ENCODE peak calls at places on chromosomes 5 and 9, in five cellular contexts. V is pancreas; I is stimulated activated CD4-positive, alpha-beta T cell treated with anti-CD3 and anti-CD28 coated beads, Interleukin-2, amount 100 ng/mL, for 48 hours; A is COR-L47; D is erythroblast. T is an unnamed sample.

GRCh38 chr5:41587668-41588067 is 77.3 kb upstream of the PLCXD3 start:
- DNase-seq in V (no peak), I (no peak), A (no peak), D (no peak), T (no peak)

GRCh38 chr5:69042500-69042899 is 51.3 kb upstream of the SLC30A5 start:
- DNase-seq in V (no peak), I (no peak), A (no peak), D (no peak), T (no peak)

GRCh38 chr9:127390563-127390962 is 6.4 kb upstream of the SLC2A8 start:
- DNase-seq in V (no peak), I (no peak), A (no peak), D (no peak), T (peak)

GRCh38 chr5:173020643-173021042 is 35.5 kb upstream of the CREBRF start:
- DNase-seq in V (no peak), I (no peak), A (no peak), D (no peak), T (no peak)

GRCh38 chr9:2321523-2322148 is 300.0 kb upstream of the VLDLR start:
- DNase-seq in V (no peak), I (no peak), A (no peak), D (no peak), T (no peak)

GRCh38 chr9:121635300-121635699 is 16.1 kb upstream of the DAB2IP start:
- DNase-seq in V (no peak), I (no peak), A (no peak), D (no peak), T (no peak)

GRCh38 chr5:119036101-119036762 is 34.7 kb upstream of the DMXL1 start:
- DNase-seq in V (no peak), I (no peak), A (no peak), D (peak), T (no peak)

GRCh38 chr5:54570923-54571322 is 53.4 kb downstream of the SNX18 start:
- DNase-seq in V (no peak), I (no peak), A (no peak), D (no peak), T (no peak)

GRCh38 chr5:39274388-39275085 is 55.2 kb upstream of the FYB1 start:
- DNase-seq in V (no peak), I (no peak), A (no peak), D (no peak), T (no peak)

GRCh38 chr9:123509646-123510045 is 153.6 kb downstream of the CRB2 start:
- DNase-seq in V (no peak), I (no peak), A (no peak), D (no peak), T (no peak)

GRCh38 chr5:72178910-72179815 is 71.9 kb downstream of the MAP1B start:
- DNase-seq in V (peak), I (no peak), A (no peak), D (no peak), T (no peak)

GRCh38 chr5:113634957-113635356 is 121.5 kb downstream of the YTHDC2 start:
- DNase-seq in V (no peak), I (no peak), A (no peak), D (no peak), T (no peak)

GRCh38 chr5:112511920-112512319 is 92.8 kb upstream of the EPB41L4A start:
- DNase-seq in V (no peak), I (no peak), A (no peak), D (no peak), T (no peak)

GRCh38 chr5:16192311-16192710 is 12.7 kb upstream of the MARCHF11 start:
- DNase-seq in V (no peak), I (no peak), A (no peak), D (no peak), T (no peak)

GRCh38 chr5:133746834-133747233 is 134.5 kb upstream of the FSTL4 start:
- DNase-seq in V (no peak), I (peak), A (no peak), D (peak), T (peak)

GRCh38 chr5:126852916-126853315 is 76.0 kb downstream of the LMNB1 start:
- DNase-seq in V (no peak), I (no peak), A (no peak), D (no peak), T (no peak)

GRCh38 chr9:128920381-128921058 is at the start of gene PHYHD1:
- DNase-seq in V (peak), I (no peak), A (no peak), D (peak), T (no peak)

GRCh38 chr5:69217154-69217731 is 17.4 kb upstream of the CDK7 start:
- DNase-seq in V (no peak), I (no peak), A (no peak), D (no peak), T (no peak)

GRCh38 chr5:33933723-33934544 is 2.3 kb upstream of the RXFP3 start:
- DNase-seq in V (no peak), I (no peak), A (no peak), D (no peak), T (no peak)

GRCh38 chr5:93607367-93608258 is 24.6 kb downstream of the NR2F1 start:
- DNase-seq in V (no peak), I (no peak), A (peak), D (peak), T (no peak)

GRCh38 chr5:33433303-33434255 is 7.2 kb upstream of the TARS1 start:
- DNase-seq in V (no peak), I (no peak), A (no peak), D (no peak), T (no peak)

GRCh38 chr5:154202379-154203260 is 12.1 kb downstream of the GALNT10 start:
- DNase-seq in V (no peak), I (peak), A (peak), D (peak), T (no peak)

GRCh38 chr5:143108498-143109128 is 294.9 kb downstream of the NR3C1 start:
- DNase-seq in V (peak), I (no peak), A (peak), D (no peak), T (no peak)

GRCh38 chr9:31597977-31598376 is 786.5 kb upstream of the ACO1 start:
- DNase-seq in V (no peak), I (no peak), A (no peak), D (no peak), T (peak)

GRCh38 chr5:160462167-160462566 is 40.5 kb downstream of the PTTG1 start:
- DNase-seq in V (no peak), I (no peak), A (no peak), D (no peak), T (no peak)

GRCh38 chr9:19471737-19472648 is 63.2 kb downstream of the ACER2 start:
- DNase-seq in V (peak), I (peak), A (peak), D (peak), T (peak)

GRCh38 chr9:33884856-33885701 is 68.1 kb downstream of the UBE2R2 start:
- DNase-seq in V (no peak), I (no peak), A (peak), D (no peak), T (no peak)

GRCh38 chr9:129451669-129452068 is 169.2 kb downstream of the C9orf50 start:
- DNase-seq in V (no peak), I (no peak), A (no peak), D (no peak), T (no peak)

GRCh38 chr9:97981828-97982164 is 1.3 kb upstream of the ANP32B start:
- DNase-seq in V (no peak), I (no peak), A (no peak), D (peak), T (no peak)

GRCh38 chr9:91515074-91515687 is 91.5 kb upstream of the NFIL3 start:
- DNase-seq in V (peak), I (peak), A (no peak), D (peak), T (peak)

GRCh38 chr9:97038551-97038908 is 412 bp downstream of the CTSV start:
- DNase-seq in V (no peak), I (no peak), A (no peak), D (no peak), T (no peak)

GRCh38 chr9:107948086-107948485 is 458.5 kb upstream of the KLF4 start:
- DNase-seq in V (no peak), I (no peak), A (no peak), D (no peak), T (no peak)

GRCh38 chr5:4563400-4563799 is 576.7 kb upstream of the ADAMTS16 start:
- DNase-seq in V (no peak), I (no peak), A (peak), D (no peak), T (peak)

GRCh38 chr5:16970260-16970659 is 34.2 kb upstream of the MYO10 start:
- DNase-seq in V (no peak), I (no peak), A (no peak), D (no peak), T (peak)

GRCh38 chr9:117160254-117160653 is 254.6 kb downstream of the ASTN2 start:
- DNase-seq in V (no peak), I (no peak), A (peak), D (peak), T (no peak)

GRCh38 chr9:128118971-128119665 is 8.4 kb downstream of the PTGES2 start:
- DNase-seq in V (peak), I (no peak), A (no peak), D (no peak), T (peak)

GRCh38 chr9:126386088-126386487 is 59.5 kb downstream of the MVB12B start:
- DNase-seq in V (no peak), I (no peak), A (no peak), D (peak), T (peak)

GRCh38 chr5:31611002-31611401 is 27.9 kb upstream of the PDZD2 start:
- DNase-seq in V (no peak), I (no peak), A (no peak), D (no peak), T (no peak)

T was measured in islet precursor cell.